ENCODE peak calls at places on chromosomes 2 and 18, in eight cellular contexts. One of them, this sample, is unnamed. For H3K4me1, the result is how much of the 10 kb centered on the place peaks cover.

GRCh38 chr2:118084483-118085089 is 3.7 kb upstream of the INSIG2 start:
- DNase-seq in left ventricle myocardium inferior: no peak
- DNase-seq in SK-N-SH: no peak
- DNase-seq in psoas muscle: no peak
- DNase-seq in CD8-positive, alpha-beta T cell: no peak
- DNase-seq in mammary epithelial cell: no peak
- DNase-seq in astrocyte: no peak
- DNase-seq in ascending aorta: no peak
- DNase-seq in this sample: no peak

GRCh38 chr18:46301081-46301480 is 196.9 kb downstream of the HAUS1 start:
- DNase-seq in left ventricle myocardium inferior: no peak
- DNase-seq in SK-N-SH: no peak
- DNase-seq in psoas muscle: no peak
- DNase-seq in CD8-positive, alpha-beta T cell: no peak
- DNase-seq in mammary epithelial cell: no peak
- DNase-seq in astrocyte: no peak
- DNase-seq in ascending aorta: no peak
- DNase-seq in this sample: no peak

GRCh38 chr2:217714268-217714643 is 288.5 kb downstream of the TNS1 start:
- DNase-seq in left ventricle myocardium inferior: peak
- DNase-seq in SK-N-SH: no peak
- DNase-seq in psoas muscle: peak
- DNase-seq in CD8-positive, alpha-beta T cell: no peak
- DNase-seq in mammary epithelial cell: peak
- DNase-seq in astrocyte: peak
- DNase-seq in ascending aorta: no peak
- DNase-seq in this sample: no peak

GRCh38 chr18:55153346-55153745 is 194.1 kb upstream of the CCDC68 start:
- DNase-seq in left ventricle myocardium inferior: no peak
- DNase-seq in SK-N-SH: no peak
- DNase-seq in psoas muscle: no peak
- DNase-seq in CD8-positive, alpha-beta T cell: no peak
- DNase-seq in mammary epithelial cell: peak
- DNase-seq in astrocyte: peak
- DNase-seq in ascending aorta: no peak
- DNase-seq in this sample: no peak

GRCh38 chr2:240832205-240832727 is 12.2 kb upstream of the KIF1A start:
- DNase-seq in left ventricle myocardium inferior: peak
- DNase-seq in SK-N-SH: peak
- DNase-seq in psoas muscle: peak
- DNase-seq in CD8-positive, alpha-beta T cell: peak
- DNase-seq in mammary epithelial cell: peak
- DNase-seq in astrocyte: peak
- DNase-seq in ascending aorta: peak
- DNase-seq in this sample: peak

GRCh38 chr2:188146888-188147287 is 144.8 kb upstream of the GULP1 start:
- DNase-seq in left ventricle myocardium inferior: no peak
- DNase-seq in SK-N-SH: no peak
- DNase-seq in psoas muscle: no peak
- DNase-seq in CD8-positive, alpha-beta T cell: no peak
- DNase-seq in mammary epithelial cell: no peak
- DNase-seq in astrocyte: no peak
- DNase-seq in ascending aorta: no peak
- DNase-seq in this sample: no peak

GRCh38 chr2:62423883-62424458 is 82.0 kb downstream of the TMEM17 start:
- DNase-seq in left ventricle myocardium inferior: no peak
- DNase-seq in SK-N-SH: no peak
- DNase-seq in psoas muscle: no peak
- DNase-seq in CD8-positive, alpha-beta T cell: no peak
- DNase-seq in mammary epithelial cell: no peak
- DNase-seq in astrocyte: no peak
- DNase-seq in ascending aorta: no peak
- DNase-seq in this sample: no peak

GRCh38 chr2:207313947-207314346 is 148.2 kb upstream of the KLF7 start:
- DNase-seq in left ventricle myocardium inferior: no peak
- DNase-seq in SK-N-SH: no peak
- DNase-seq in psoas muscle: no peak
- DNase-seq in CD8-positive, alpha-beta T cell: no peak
- DNase-seq in mammary epithelial cell: no peak
- DNase-seq in astrocyte: no peak
- DNase-seq in ascending aorta: no peak
- DNase-seq in this sample: no peak

GRCh38 chr2:59196511-59196910 is 955.4 kb upstream of the FANCL start:
- DNase-seq in left ventricle myocardium inferior: no peak
- DNase-seq in SK-N-SH: no peak
- DNase-seq in psoas muscle: no peak
- DNase-seq in CD8-positive, alpha-beta T cell: no peak
- DNase-seq in mammary epithelial cell: no peak
- DNase-seq in astrocyte: no peak
- DNase-seq in ascending aorta: no peak
- DNase-seq in this sample: no peak

GRCh38 chr2:231960810-231961348 is 634 bp upstream of the DIS3L2 start:
- DNase-seq in left ventricle myocardium inferior: no peak
- DNase-seq in SK-N-SH: no peak
- DNase-seq in psoas muscle: no peak
- DNase-seq in CD8-positive, alpha-beta T cell: no peak
- DNase-seq in mammary epithelial cell: no peak
- DNase-seq in astrocyte: no peak
- DNase-seq in ascending aorta: no peak
- DNase-seq in this sample: no peak

GRCh38 chr2:35591886-35592285 is 763.7 kb upstream of the CRIM1 start:
- DNase-seq in left ventricle myocardium inferior: no peak
- DNase-seq in SK-N-SH: no peak
- DNase-seq in psoas muscle: no peak
- DNase-seq in CD8-positive, alpha-beta T cell: no peak
- DNase-seq in mammary epithelial cell: no peak
- DNase-seq in astrocyte: no peak
- DNase-seq in ascending aorta: no peak
- DNase-seq in this sample: no peak

GRCh38 chr2:62999905-63000304 is 50.7 kb upstream of the OTX1 start:
- DNase-seq in left ventricle myocardium inferior: peak
- DNase-seq in SK-N-SH: no peak
- DNase-seq in psoas muscle: peak
- DNase-seq in CD8-positive, alpha-beta T cell: no peak
- DNase-seq in mammary epithelial cell: peak
- DNase-seq in astrocyte: peak
- DNase-seq in ascending aorta: no peak
- DNase-seq in this sample: no peak

DNA sequence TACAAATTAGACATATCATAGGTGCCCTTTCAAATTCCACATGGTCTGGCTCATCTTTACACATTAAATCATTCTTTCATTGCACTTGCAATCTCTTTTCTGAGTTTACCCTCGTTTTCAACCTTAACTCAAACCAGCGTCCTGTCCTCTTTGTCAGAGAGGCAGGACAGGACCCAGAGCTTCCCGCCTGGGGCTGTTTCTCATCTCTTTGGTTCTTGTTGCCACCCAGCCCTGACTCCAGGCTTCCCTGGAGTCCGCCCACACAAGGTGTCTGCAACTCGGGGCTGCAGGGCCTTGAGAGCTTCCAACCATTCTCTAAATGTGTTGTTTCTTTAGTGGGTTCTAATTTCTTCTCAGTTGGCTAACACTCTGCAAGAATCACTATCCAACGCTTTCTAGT is 24.4 kb downstream of the RBMS1 start:
- DNase-seq in left ventricle myocardium inferior: no peak
- DNase-seq in SK-N-SH: no peak
- DNase-seq in psoas muscle: no peak
- DNase-seq in CD8-positive, alpha-beta T cell: no peak
- DNase-seq in mammary epithelial cell: peak
- DNase-seq in astrocyte: no peak
- DNase-seq in ascending aorta: no peak
- DNase-seq in this sample: no peak
- H3K4me1 ChIP-seq in left ventricle myocardium inferior: half or more
- H3K4me1 ChIP-seq in SK-N-SH: under half
- H3K4me1 ChIP-seq in psoas muscle: half or more
- H3K4me1 ChIP-seq in CD8-positive, alpha-beta T cell: under half
- H3K4me1 ChIP-seq in mammary epithelial cell: under half
- H3K4me1 ChIP-seq in astrocyte: under half
- H3K4me1 ChIP-seq in ascending aorta: under half
- H3K4me1 ChIP-seq in this sample: under half

GRCh38 chr2:106159867-106160785 is 34.0 kb downstream of the UXS1 start:
- DNase-seq in left ventricle myocardium inferior: no peak
- DNase-seq in SK-N-SH: no peak
- DNase-seq in psoas muscle: no peak
- DNase-seq in CD8-positive, alpha-beta T cell: peak
- DNase-seq in mammary epithelial cell: no peak
- DNase-seq in astrocyte: no peak
- DNase-seq in ascending aorta: no peak
- DNase-seq in this sample: no peak

GRCh38 chr2:106158131-106158530 is 36.0 kb downstream of the UXS1 start:
- DNase-seq in left ventricle myocardium inferior: no peak
- DNase-seq in SK-N-SH: no peak
- DNase-seq in psoas muscle: no peak
- DNase-seq in CD8-positive, alpha-beta T cell: no peak
- DNase-seq in mammary epithelial cell: no peak
- DNase-seq in astrocyte: no peak
- DNase-seq in ascending aorta: no peak
- DNase-seq in this sample: no peak

GRCh38 chr2:106161938-106162814 is 31.9 kb downstream of the UXS1 start:
- DNase-seq in left ventricle myocardium inferior: no peak
- DNase-seq in SK-N-SH: no peak
- DNase-seq in psoas muscle: no peak
- DNase-seq in CD8-positive, alpha-beta T cell: no peak
- DNase-seq in mammary epithelial cell: peak
- DNase-seq in astrocyte: peak
- DNase-seq in ascending aorta: no peak
- DNase-seq in this sample: peak

GRCh38 chr2:106158871-106159270 is 35.2 kb downstream of the UXS1 start:
- DNase-seq in left ventricle myocardium inferior: no peak
- DNase-seq in SK-N-SH: no peak
- DNase-seq in psoas muscle: no peak
- DNase-seq in CD8-positive, alpha-beta T cell: no peak
- DNase-seq in mammary epithelial cell: no peak
- DNase-seq in astrocyte: no peak
- DNase-seq in ascending aorta: no peak
- DNase-seq in this sample: no peak

DNA sequence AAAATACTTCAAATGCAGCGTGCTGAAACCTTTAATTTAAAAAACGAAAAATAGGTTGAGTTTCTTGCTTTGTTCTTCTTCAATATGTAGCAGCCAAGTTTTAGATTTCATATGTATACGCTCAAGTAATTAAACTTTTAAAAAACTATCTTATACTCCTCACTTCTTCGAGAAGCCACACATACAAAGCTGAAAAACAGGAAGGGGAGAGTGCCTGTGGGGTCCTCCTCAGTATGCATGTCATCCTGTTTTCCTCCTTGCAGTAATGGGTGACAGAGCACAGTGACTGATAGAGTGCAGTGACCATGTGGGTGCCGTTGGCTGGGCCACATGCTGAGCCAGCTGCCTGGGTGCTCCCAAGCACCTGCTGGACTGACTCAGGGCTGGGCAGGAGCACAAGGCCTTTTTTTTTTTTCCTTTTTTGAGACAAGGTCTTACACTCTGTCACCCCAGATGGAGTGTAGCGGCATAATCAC is 33.3 kb downstream of the UXS1 start:
- DNase-seq in left ventricle myocardium inferior: no peak
- DNase-seq in SK-N-SH: no peak
- DNase-seq in psoas muscle: peak
- DNase-seq in CD8-positive, alpha-beta T cell: peak
- DNase-seq in mammary epithelial cell: no peak
- DNase-seq in astrocyte: no peak
- DNase-seq in ascending aorta: no peak
- DNase-seq in this sample: no peak
- H3K27ac ChIP-seq in left ventricle myocardium inferior: no peak
- H3K27ac ChIP-seq in SK-N-SH: no peak
- H3K27ac ChIP-seq in psoas muscle: peak
- H3K27ac ChIP-seq in CD8-positive, alpha-beta T cell: peak
- H3K27ac ChIP-seq in mammary epithelial cell: no peak
- H3K27ac ChIP-seq in astrocyte: no peak
- H3K27ac ChIP-seq in ascending aorta: no peak
- H3K27ac ChIP-seq in this sample: no peak

GRCh38 chr2:221243758-221244157 is 328.3 kb downstream of the EPHA4 start:
- DNase-seq in left ventricle myocardium inferior: no peak
- DNase-seq in SK-N-SH: no peak
- DNase-seq in psoas muscle: no peak
- DNase-seq in CD8-positive, alpha-beta T cell: no peak
- DNase-seq in mammary epithelial cell: no peak
- DNase-seq in astrocyte: no peak
- DNase-seq in ascending aorta: no peak
- DNase-seq in this sample: no peak
- H3K4me3 ChIP-seq in left ventricle myocardium inferior: no peak
- H3K4me3 ChIP-seq in SK-N-SH: no peak
- H3K4me3 ChIP-seq in psoas muscle: no peak
- H3K4me3 ChIP-seq in CD8-positive, alpha-beta T cell: no peak
- H3K4me3 ChIP-seq in mammary epithelial cell: no peak
- H3K4me3 ChIP-seq in astrocyte: no peak
- H3K4me3 ChIP-seq in ascending aorta: no peak
- H3K4me3 ChIP-seq in this sample: no peak

GRCh38 chr2:183035298-183035953 is 2.8 kb downstream of the NCKAP1 start:
- DNase-seq in left ventricle myocardium inferior: no peak
- DNase-seq in SK-N-SH: no peak
- DNase-seq in psoas muscle: no peak
- DNase-seq in CD8-positive, alpha-beta T cell: no peak
- DNase-seq in mammary epithelial cell: peak
- DNase-seq in astrocyte: peak
- DNase-seq in ascending aorta: no peak
- DNase-seq in this sample: no peak

GRCh38 chr2:183029219-183029618 is 9.0 kb downstream of the NCKAP1 start:
- DNase-seq in left ventricle myocardium inferior: no peak
- DNase-seq in SK-N-SH: no peak
- DNase-seq in psoas muscle: no peak
- DNase-seq in CD8-positive, alpha-beta T cell: no peak
- DNase-seq in mammary epithelial cell: no peak
- DNase-seq in astrocyte: peak
- DNase-seq in ascending aorta: no peak
- DNase-seq in this sample: no peak

GRCh38 chr2:183034806-183035205 is 3.5 kb downstream of the NCKAP1 start:
- DNase-seq in left ventricle myocardium inferior: no peak
- DNase-seq in SK-N-SH: no peak
- DNase-seq in psoas muscle: no peak
- DNase-seq in CD8-positive, alpha-beta T cell: no peak
- DNase-seq in mammary epithelial cell: no peak
- DNase-seq in astrocyte: peak
- DNase-seq in ascending aorta: no peak
- DNase-seq in this sample: no peak

GRCh38 chr2:183033951-183034350 is 4.3 kb downstream of the NCKAP1 start:
- DNase-seq in left ventricle myocardium inferior: no peak
- DNase-seq in SK-N-SH: no peak
- DNase-seq in psoas muscle: no peak
- DNase-seq in CD8-positive, alpha-beta T cell: no peak
- DNase-seq in mammary epithelial cell: no peak
- DNase-seq in astrocyte: no peak
- DNase-seq in ascending aorta: no peak
- DNase-seq in this sample: no peak

GRCh38 chr2:183032200-183032794 is 6.0 kb downstream of the NCKAP1 start:
- DNase-seq in left ventricle myocardium inferior: no peak
- DNase-seq in SK-N-SH: no peak
- DNase-seq in psoas muscle: no peak
- DNase-seq in CD8-positive, alpha-beta T cell: no peak
- DNase-seq in mammary epithelial cell: peak
- DNase-seq in astrocyte: no peak
- DNase-seq in ascending aorta: no peak
- DNase-seq in this sample: no peak
- H3K4me1 ChIP-seq in left ventricle myocardium inferior: half or more
- H3K4me1 ChIP-seq in SK-N-SH: under half
- H3K4me1 ChIP-seq in psoas muscle: half or more
- H3K4me1 ChIP-seq in CD8-positive, alpha-beta T cell: under half
- H3K4me1 ChIP-seq in mammary epithelial cell: under half
- H3K4me1 ChIP-seq in astrocyte: under half
- H3K4me1 ChIP-seq in ascending aorta: half or more
- H3K4me1 ChIP-seq in this sample: under half

GRCh38 chr2:197873293-197873701 is 68.9 kb downstream of the PLCL1 start:
- DNase-seq in left ventricle myocardium inferior: no peak
- DNase-seq in SK-N-SH: no peak
- DNase-seq in psoas muscle: no peak
- DNase-seq in CD8-positive, alpha-beta T cell: no peak
- DNase-seq in mammary epithelial cell: no peak
- DNase-seq in astrocyte: peak
- DNase-seq in ascending aorta: no peak
- DNase-seq in this sample: no peak
- H3K27ac ChIP-seq in left ventricle myocardium inferior: peak
- H3K27ac ChIP-seq in SK-N-SH: peak
- H3K27ac ChIP-seq in psoas muscle: no peak
- H3K27ac ChIP-seq in CD8-positive, alpha-beta T cell: no peak
- H3K27ac ChIP-seq in mammary epithelial cell: no peak
- H3K27ac ChIP-seq in astrocyte: no peak
- H3K27ac ChIP-seq in ascending aorta: no peak
- H3K27ac ChIP-seq in this sample: peak